ENCODE peak calls at places on chromosomes 11 and 22, in nine cellular contexts. One of them, this sample, is unnamed.

GRCh38 chr22:40415531-40416266 is 45.3 kb downstream of the SGSM3 start:
- DNase-seq in hepatocyte: no peak
- DNase-seq in GM23248: no peak
- DNase-seq in SK-N-SH: no peak
- DNase-seq in HCT116: no peak
- DNase-seq in neural progenitor cell: no peak
- DNase-seq in GM23338: no peak
- DNase-seq in PC-3: no peak
- DNase-seq in MM.1S: no peak
- DNase-seq in this sample: peak

GRCh38 chr22:31104869-31105268 is 2.5 kb downstream of the SELENOM start:
- DNase-seq in SK-N-SH: no peak
- DNase-seq in GM23338: peak
- DNase-seq in MM.1S: no peak
- DNase-seq in PC-3: no peak
- DNase-seq in hepatocyte: peak
- DNase-seq in HCT116: no peak
- DNase-seq in neural progenitor cell: peak
- DNase-seq in GM23248: peak
- DNase-seq in this sample: no peak

GRCh38 chr11:64647019-64647805 is 56.2 kb downstream of the SLC22A12 start:
- DNase-seq in MM.1S: no peak
- DNase-seq in GM23338: no peak
- DNase-seq in HCT116: no peak
- DNase-seq in neural progenitor cell: no peak
- DNase-seq in GM23248: no peak
- DNase-seq in hepatocyte: no peak
- DNase-seq in SK-N-SH: no peak
- DNase-seq in PC-3: no peak
- DNase-seq in this sample: no peak

GRCh38 chr11:73931039-73931645 is 19.7 kb upstream of the DNAJB13 start:
- DNase-seq in GM23248: peak
- DNase-seq in neural progenitor cell: peak
- DNase-seq in hepatocyte: peak
- DNase-seq in GM23338: peak
- DNase-seq in HCT116: peak
- DNase-seq in MM.1S: peak
- DNase-seq in SK-N-SH: peak
- DNase-seq in PC-3: peak
- DNase-seq in this sample: peak

GRCh38 chr11:132357811-132358572 is 987.6 kb downstream of the NTM start:
- DNase-seq in GM23248: no peak
- DNase-seq in HCT116: no peak
- DNase-seq in neural progenitor cell: no peak
- DNase-seq in GM23338: no peak
- DNase-seq in hepatocyte: no peak
- DNase-seq in MM.1S: peak
- DNase-seq in PC-3: no peak
- DNase-seq in SK-N-SH: no peak
- DNase-seq in this sample: no peak

GRCh38 chr11:19938051-19938856 is 222.0 kb downstream of the DBX1 start:
- DNase-seq in GM23248: peak
- DNase-seq in MM.1S: peak
- DNase-seq in SK-N-SH: peak
- DNase-seq in HCT116: peak
- DNase-seq in PC-3: peak
- DNase-seq in neural progenitor cell: peak
- DNase-seq in GM23338: peak
- DNase-seq in hepatocyte: peak
- DNase-seq in this sample: peak

GRCh38 chr11:2474059-2474901 is 29.5 kb downstream of the KCNQ1 start:
- DNase-seq in PC-3: no peak
- DNase-seq in neural progenitor cell: no peak
- DNase-seq in GM23248: no peak
- DNase-seq in HCT116: no peak
- DNase-seq in hepatocyte: peak
- DNase-seq in MM.1S: no peak
- DNase-seq in SK-N-SH: no peak
- DNase-seq in GM23338: no peak
- DNase-seq in this sample: no peak

GRCh38 chr11:72584293-72584921 is 89.8 kb downstream of the PDE2A start:
- DNase-seq in PC-3: no peak
- DNase-seq in GM23248: peak
- DNase-seq in MM.1S: no peak
- DNase-seq in HCT116: no peak
- DNase-seq in SK-N-SH: no peak
- DNase-seq in neural progenitor cell: peak
- DNase-seq in GM23338: peak
- DNase-seq in hepatocyte: no peak
- DNase-seq in this sample: no peak

GRCh38 chr11:2787816-2788750 is 88.3 kb upstream of the KCNQ1OT1 start:
- DNase-seq in SK-N-SH: no peak
- DNase-seq in hepatocyte: peak
- DNase-seq in GM23338: peak
- DNase-seq in PC-3: no peak
- DNase-seq in GM23248: no peak
- DNase-seq in HCT116: no peak
- DNase-seq in MM.1S: no peak
- DNase-seq in neural progenitor cell: peak
- DNase-seq in this sample: no peak

GRCh38 chr11:129992161-129992944 is 10.3 kb downstream of the PRDM10 start:
- DNase-seq in SK-N-SH: peak
- DNase-seq in GM23338: peak
- DNase-seq in PC-3: peak
- DNase-seq in HCT116: peak
- DNase-seq in hepatocyte: peak
- DNase-seq in neural progenitor cell: peak
- DNase-seq in MM.1S: no peak
- DNase-seq in GM23248: peak
- DNase-seq in this sample: peak

GRCh38 chr11:131506376-131506775 is 136.0 kb downstream of the NTM start:
- DNase-seq in GM23248: no peak
- DNase-seq in GM23338: no peak
- DNase-seq in HCT116: no peak
- DNase-seq in SK-N-SH: no peak
- DNase-seq in MM.1S: no peak
- DNase-seq in PC-3: no peak
- DNase-seq in hepatocyte: no peak
- DNase-seq in neural progenitor cell: no peak
- DNase-seq in this sample: no peak

GRCh38 chr11:101288392-101288791 is 158.8 kb upstream of the PGR start:
- DNase-seq in SK-N-SH: no peak
- DNase-seq in GM23248: no peak
- DNase-seq in MM.1S: no peak
- DNase-seq in HCT116: no peak
- DNase-seq in PC-3: no peak
- DNase-seq in neural progenitor cell: no peak
- DNase-seq in GM23338: no peak
- DNase-seq in hepatocyte: no peak
- DNase-seq in this sample: no peak

GRCh38 chr11:34724973-34725372 is 104.1 kb downstream of the EHF start:
- DNase-seq in HCT116: no peak
- DNase-seq in SK-N-SH: no peak
- DNase-seq in neural progenitor cell: no peak
- DNase-seq in hepatocyte: no peak
- DNase-seq in PC-3: no peak
- DNase-seq in GM23338: no peak
- DNase-seq in GM23248: no peak
- DNase-seq in MM.1S: no peak
- DNase-seq in this sample: no peak

GRCh38 chr22:44341431-44342346 is 28.9 kb upstream of the SHISAL1 start:
- DNase-seq in neural progenitor cell: peak
- DNase-seq in hepatocyte: peak
- DNase-seq in SK-N-SH: peak
- DNase-seq in PC-3: no peak
- DNase-seq in GM23338: no peak
- DNase-seq in MM.1S: no peak
- DNase-seq in HCT116: no peak
- DNase-seq in GM23248: peak
- DNase-seq in this sample: no peak

GRCh38 chr11:94507485-94507884 is 4.8 kb upstream of the C11orf97 start:
- DNase-seq in PC-3: peak
- DNase-seq in MM.1S: no peak
- DNase-seq in HCT116: no peak
- DNase-seq in GM23248: peak
- DNase-seq in neural progenitor cell: no peak
- DNase-seq in hepatocyte: no peak
- DNase-seq in SK-N-SH: no peak
- DNase-seq in GM23338: no peak
- DNase-seq in this sample: no peak

GRCh38 chr11:37394236-37394870 is 796.3 kb upstream of the RAG2 start:
- DNase-seq in GM23338: no peak
- DNase-seq in MM.1S: no peak
- DNase-seq in HCT116: no peak
- DNase-seq in GM23248: no peak
- DNase-seq in neural progenitor cell: no peak
- DNase-seq in hepatocyte: no peak
- DNase-seq in SK-N-SH: no peak
- DNase-seq in PC-3: peak
- DNase-seq in this sample: peak

GRCh38 chr11:9001736-9002135 is 2.1 kb downstream of the NRIP3 start:
- DNase-seq in GM23248: peak
- DNase-seq in MM.1S: no peak
- DNase-seq in neural progenitor cell: no peak
- DNase-seq in GM23338: no peak
- DNase-seq in HCT116: peak
- DNase-seq in hepatocyte: peak
- DNase-seq in SK-N-SH: no peak
- DNase-seq in PC-3: peak
- DNase-seq in this sample: no peak

GRCh38 chr22:22076937-22077703 is 94.5 kb upstream of the TOP3B start:
- DNase-seq in HCT116: no peak
- DNase-seq in GM23338: no peak
- DNase-seq in SK-N-SH: peak
- DNase-seq in PC-3: peak
- DNase-seq in hepatocyte: no peak
- DNase-seq in neural progenitor cell: no peak
- DNase-seq in GM23248: peak
- DNase-seq in MM.1S: no peak
- DNase-seq in this sample: no peak

DNA sequence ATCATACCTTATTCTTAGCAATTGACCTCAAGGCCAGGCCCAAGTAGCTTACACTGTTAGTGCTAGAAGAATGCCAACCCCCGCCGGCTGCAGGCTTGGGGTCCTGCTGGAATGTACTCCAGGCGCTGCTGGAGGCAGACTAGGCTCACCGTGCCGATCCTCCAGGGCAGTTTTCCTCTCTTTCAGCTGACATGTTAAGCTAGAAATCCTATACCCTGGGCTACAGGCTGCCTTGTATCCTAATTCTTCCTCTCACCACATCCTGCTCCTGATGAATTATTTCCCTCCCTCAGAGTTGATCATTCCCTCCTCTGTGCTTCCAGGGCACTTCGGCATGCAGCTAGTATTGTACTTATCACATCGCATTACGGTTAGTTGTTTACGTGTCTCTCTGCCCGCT is 3.4 kb downstream of the SPTBN2 start:
- DNase-seq in GM23338: peak
- DNase-seq in GM23248: no peak
- DNase-seq in PC-3: no peak
- DNase-seq in HCT116: no peak
- DNase-seq in MM.1S: no peak
- DNase-seq in neural progenitor cell: peak
- DNase-seq in SK-N-SH: no peak
- DNase-seq in hepatocyte: no peak
- DNase-seq in this sample: no peak
- TF ChIP-seq EZH2phosphoT487 in GM23338: no peak
- TF ChIP-seq EZH2phosphoT487 in GM23248: no peak
- TF ChIP-seq EZH2phosphoT487 in PC-3: no peak
- TF ChIP-seq EZH2phosphoT487 in HCT116: no peak
- TF ChIP-seq EZH2phosphoT487 in MM.1S: no peak
- TF ChIP-seq EZH2phosphoT487 in neural progenitor cell: no peak
- TF ChIP-seq EZH2phosphoT487 in SK-N-SH: no peak
- TF ChIP-seq EZH2phosphoT487 in hepatocyte: no peak
- TF ChIP-seq EZH2phosphoT487 in this sample: no peak

GRCh38 chr22:38750104-38750503 is 5.7 kb downstream of the SUN2 start:
- DNase-seq in MM.1S: no peak
- DNase-seq in GM23248: no peak
- DNase-seq in hepatocyte: no peak
- DNase-seq in GM23338: no peak
- DNase-seq in HCT116: no peak
- DNase-seq in SK-N-SH: no peak
- DNase-seq in PC-3: no peak
- DNase-seq in neural progenitor cell: no peak
- DNase-seq in this sample: no peak

GRCh38 chr22:38750638-38751037 is 5.2 kb downstream of the SUN2 start:
- DNase-seq in GM23248: no peak
- DNase-seq in hepatocyte: no peak
- DNase-seq in PC-3: no peak
- DNase-seq in neural progenitor cell: no peak
- DNase-seq in SK-N-SH: no peak
- DNase-seq in HCT116: no peak
- DNase-seq in GM23338: no peak
- DNase-seq in MM.1S: no peak
- DNase-seq in this sample: no peak

GRCh38 chr22:38753894-38754246 is 1.9 kb downstream of the SUN2 start:
- DNase-seq in SK-N-SH: no peak
- DNase-seq in MM.1S: no peak
- DNase-seq in neural progenitor cell: no peak
- DNase-seq in GM23338: no peak
- DNase-seq in HCT116: no peak
- DNase-seq in PC-3: no peak
- DNase-seq in hepatocyte: peak
- DNase-seq in GM23248: no peak
- DNase-seq in this sample: no peak

GRCh38 chr22:38751066-38751421 is 4.8 kb downstream of the SUN2 start:
- DNase-seq in GM23248: no peak
- DNase-seq in GM23338: no peak
- DNase-seq in neural progenitor cell: no peak
- DNase-seq in HCT116: no peak
- DNase-seq in PC-3: no peak
- DNase-seq in SK-N-SH: no peak
- DNase-seq in MM.1S: no peak
- DNase-seq in hepatocyte: no peak
- DNase-seq in this sample: no peak

GRCh38 chr22:38751422-38752346 is 4.1 kb downstream of the SUN2 start:
- DNase-seq in MM.1S: peak
- DNase-seq in neural progenitor cell: no peak
- DNase-seq in GM23248: no peak
- DNase-seq in hepatocyte: no peak
- DNase-seq in SK-N-SH: no peak
- DNase-seq in PC-3: no peak
- DNase-seq in GM23338: no peak
- DNase-seq in HCT116: no peak
- DNase-seq in this sample: peak
- TF ChIP-seq EZH2phosphoT487 in MM.1S: no peak
- TF ChIP-seq EZH2phosphoT487 in neural progenitor cell: no peak
- TF ChIP-seq EZH2phosphoT487 in GM23248: no peak
- TF ChIP-seq EZH2phosphoT487 in hepatocyte: no peak
- TF ChIP-seq EZH2phosphoT487 in SK-N-SH: no peak
- TF ChIP-seq EZH2phosphoT487 in PC-3: no peak
- TF ChIP-seq EZH2phosphoT487 in GM23338: no peak
- TF ChIP-seq EZH2phosphoT487 in HCT116: no peak
- TF ChIP-seq EZH2phosphoT487 in this sample: no peak

GRCh38 chr11:66279092-66279797 is 1.3 kb downstream of the CNIH2 start:
- DNase-seq in GM23338: peak
- DNase-seq in HCT116: no peak
- DNase-seq in MM.1S: no peak
- DNase-seq in neural progenitor cell: no peak
- DNase-seq in PC-3: no peak
- DNase-seq in GM23248: no peak
- DNase-seq in SK-N-SH: peak
- DNase-seq in hepatocyte: no peak
- DNase-seq in this sample: no peak
- TF ChIP-seq EZH2phosphoT487 in GM23338: no peak
- TF ChIP-seq EZH2phosphoT487 in HCT116: no peak
- TF ChIP-seq EZH2phosphoT487 in MM.1S: no peak
- TF ChIP-seq EZH2phosphoT487 in neural progenitor cell: no peak
- TF ChIP-seq EZH2phosphoT487 in PC-3: no peak
- TF ChIP-seq EZH2phosphoT487 in GM23248: no peak
- TF ChIP-seq EZH2phosphoT487 in SK-N-SH: no peak
- TF ChIP-seq EZH2phosphoT487 in hepatocyte: no peak
- TF ChIP-seq EZH2phosphoT487 in this sample: no peak

GRCh38 chr22:27752771-27753170 is 48.8 kb downstream of the MN1 start:
- DNase-seq in GM23338: no peak
- DNase-seq in SK-N-SH: no peak
- DNase-seq in MM.1S: no peak
- DNase-seq in neural progenitor cell: no peak
- DNase-seq in PC-3: peak
- DNase-seq in hepatocyte: peak
- DNase-seq in HCT116: no peak
- DNase-seq in GM23248: peak
- DNase-seq in this sample: no peak
- TF ChIP-seq EZH2phosphoT487 in GM23338: no peak
- TF ChIP-seq EZH2phosphoT487 in SK-N-SH: no peak
- TF ChIP-seq EZH2phosphoT487 in MM.1S: no peak
- TF ChIP-seq EZH2phosphoT487 in neural progenitor cell: no peak
- TF ChIP-seq EZH2phosphoT487 in PC-3: no peak
- TF ChIP-seq EZH2phosphoT487 in hepatocyte: no peak
- TF ChIP-seq EZH2phosphoT487 in HCT116: no peak
- TF ChIP-seq EZH2phosphoT487 in GM23248: no peak
- TF ChIP-seq EZH2phosphoT487 in this sample: no peak

This sample was measured in OCI-LY7.